ENCODE peak calls at places on chromosomes 3 and 15, in four cellular contexts. S, Z, T and Y are unnamed samples.

GRCh38 chr3:175857666-175858270 is 998.6 kb downstream of the NAALADL2 start:
- DNase-seq in S (no peak), T (no peak), Z (no peak), Y (no peak)

GRCh38 chr3:124780767-124781485 is 50.7 kb downstream of the UMPS start:
- DNase-seq in S (no peak), T (peak), Z (no peak), Y (peak)

GRCh38 chr15:63231717-63232116 is 42.3 kb downstream of the RAB8B start:
- DNase-seq in T (no peak), Z (no peak), S (no peak), Y (no peak)

GRCh38 chr3:106457278-106458210 is 588.7 kb upstream of the CBLB start:
- DNase-seq in T (no peak), Z (peak), S (no peak), Y (no peak)

GRCh38 chr15:96974761-96975160 is 644.3 kb downstream of the NR2F2 start:
- DNase-seq in S (no peak), Z (no peak), T (no peak), Y (no peak)

GRCh38 chr3:122245513-122246174 is 62.2 kb downstream of the CASR start:
- DNase-seq in S (no peak), Z (no peak), T (no peak), Y (no peak)

GRCh38 chr3:179488213-179488612 is 36.9 kb upstream of the GNB4 start:
- DNase-seq in Z (no peak), S (no peak), T (no peak), Y (no peak)

GRCh38 chr3:169998668-169999131 is 32.1 kb downstream of the SEC62 start:
- DNase-seq in S (no peak), T (no peak), Z (no peak), Y (no peak)

GRCh38 chr15:82709081-82709420 is 624 bp downstream of the AP3B2 start:
- DNase-seq in S (no peak), T (peak), Z (no peak), Y (no peak)

GRCh38 chr3:119628816-119629445 is 31.2 kb downstream of the PLA1A start:
- DNase-seq in T (no peak), Z (no peak), S (no peak), Y (no peak)

GRCh38 chr3:57935539-57935938 is 72.7 kb upstream of the FLNB start:
- DNase-seq in Z (no peak), T (no peak), S (no peak), Y (no peak)

GRCh38 chr3:195040773-195041520 is 230.0 kb downstream of the XXYLT1 start:
- DNase-seq in Z (no peak), T (no peak), S (peak), Y (no peak)

GRCh38 chr15:52790166-52790708 is at the start of gene ONECUT1:
- DNase-seq in S (no peak), Z (peak), T (peak), Y (peak)

GRCh38 chr3:109445210-109445609 is 107.9 kb upstream of the DPPA4 start:
- DNase-seq in S (no peak), T (no peak), Z (no peak), Y (no peak)

GRCh38 chr15:48855501-48856440 is 22.2 kb upstream of the EID1 start:
- DNase-seq in S (peak), T (peak), Z (no peak), Y (peak)